ENCODE peak calls at places on chromosome 2, in seven cellular contexts. S, Z, U, M, L, V and A are unnamed samples.

GRCh38 chr2:146837857-146838256 is 1007.0 kb upstream of the ACVR2A start:
- DNase-seq in S (no peak), Z (no peak), U (no peak), M (no peak), L (no peak), V (no peak), A (no peak)

GRCh38 chr2:50575232-50575631 is 456.7 kb downstream of the NRXN1 start:
- DNase-seq in S (no peak), Z (no peak), U (no peak), M (no peak), L (no peak), V (no peak), A (no peak)

GRCh38 chr2:69056071-69056470 is 43.1 kb downstream of the ANTXR1 start:
- DNase-seq in S (no peak), Z (no peak), U (no peak), M (no peak), L (no peak), V (no peak), A (no peak)

GRCh38 chr2:30979822-30980245 is 158.4 kb downstream of the GALNT14 start:
- DNase-seq in S (no peak), Z (peak), U (peak), M (no peak), L (peak), V (no peak), A (no peak)

GRCh38 chr2:230866704-230867561 is 2.2 kb downstream of the ITM2C start:
- DNase-seq in S (peak), Z (peak), U (peak), M (no peak), L (no peak), V (no peak), A (peak)

GRCh38 chr2:106843910-106844250 is 42.1 kb downstream of the ST6GAL2 start:
- DNase-seq in S (peak), Z (peak), U (no peak), M (no peak), L (no peak), V (no peak), A (no peak)

GRCh38 chr2:48479923-48480322 is 50.0 kb upstream of the STON1 start:
- DNase-seq in S (no peak), Z (no peak), U (no peak), M (no peak), L (no peak), V (no peak), A (no peak)

GRCh38 chr2:219042750-219043149 is 1.4 kb upstream of the CFAP65 start:
- DNase-seq in S (no peak), Z (no peak), U (no peak), M (no peak), L (no peak), V (no peak), A (no peak)

GRCh38 chr2:158729873-158730620 is 65.1 kb upstream of the DAPL1 start:
- DNase-seq in S (no peak), Z (no peak), U (no peak), M (no peak), L (peak), V (no peak), A (no peak)

GRCh38 chr2:39516347-39517101 is 79.4 kb upstream of the MAP4K3 start:
- DNase-seq in S (no peak), Z (no peak), U (peak), M (peak), L (no peak), V (peak), A (no peak)

GRCh38 chr2:113124181-113124961 is 3.0 kb upstream of the IL1RN start:
- DNase-seq in S (peak), Z (no peak), U (no peak), M (no peak), L (no peak), V (no peak), A (no peak)

GRCh38 chr2:188399159-188399558 is 107.5 kb downstream of the GULP1 start:
- DNase-seq in S (no peak), Z (no peak), U (no peak), M (no peak), L (no peak), V (no peak), A (no peak)

GRCh38 chr2:188787661-188788044 is 186.5 kb upstream of the COL3A1 start:
- DNase-seq in S (no peak), Z (no peak), U (no peak), M (no peak), L (no peak), V (no peak), A (no peak)

GRCh38 chr2:52465267-52465666 is 1302.3 kb upstream of the CHAC2 start:
- DNase-seq in S (no peak), Z (no peak), U (no peak), M (no peak), L (no peak), V (no peak), A (no peak)

GRCh38 chr2:150876201-150877085 is 385.2 kb downstream of the RBM43 start:
- DNase-seq in S (no peak), Z (no peak), U (no peak), M (no peak), L (no peak), V (no peak), A (no peak)

GRCh38 chr2:1521191-1521877 is 108.1 kb downstream of the TPO start:
- DNase-seq in S (no peak), Z (no peak), U (no peak), M (peak), L (peak), V (no peak), A (no peak)

GRCh38 chr2:3661149-3661660 is 3.2 kb downstream of the ALLC start:
- DNase-seq in S (no peak), Z (no peak), U (no peak), M (no peak), L (no peak), V (no peak), A (no peak)

GRCh38 chr2:158644139-158644538 is 151.0 kb upstream of the DAPL1 start:
- DNase-seq in S (no peak), Z (no peak), U (no peak), M (no peak), L (no peak), V (no peak), A (no peak)

GRCh38 chr2:46187112-46187618 is 110.0 kb upstream of the EPAS1 start:
- DNase-seq in S (peak), Z (peak), U (peak), M (no peak), L (no peak), V (no peak), A (no peak)

GRCh38 chr2:9668686-9669338 is 38.0 kb upstream of the YWHAQ start:
- DNase-seq in S (no peak), Z (no peak), U (peak), M (no peak), L (no peak), V (no peak), A (no peak)

GRCh38 chr2:85890522-85891176 is 1.9 kb upstream of the ST3GAL5 start:
- DNase-seq in S (no peak), Z (no peak), U (no peak), M (no peak), L (no peak), V (no peak), A (no peak)

GRCh38 chr2:233486778-233487552 is 79.6 kb downstream of the USP40 start:
- DNase-seq in S (no peak), Z (no peak), U (no peak), M (no peak), L (peak), V (no peak), A (no peak)

GRCh38 chr2:190338453-190338852 is 4.9 kb upstream of the INPP1 start:
- DNase-seq in S (no peak), Z (no peak), U (no peak), M (no peak), L (no peak), V (no peak), A (no peak)

GRCh38 chr2:90207454-90208058 is 1516.1 kb downstream of the RPIA start:
- DNase-seq in S (peak), Z (no peak), U (no peak), M (no peak), L (no peak), V (no peak), A (no peak)

GRCh38 chr2:182186132-182186735 is 200.6 kb downstream of the PPP1R1C start:
- DNase-seq in S (peak), Z (no peak), U (no peak), M (no peak), L (no peak), V (no peak), A (no peak)

GRCh38 chr2:205786976-205787375 is 104.7 kb downstream of the NRP2 start:
- DNase-seq in S (no peak), Z (no peak), U (no peak), M (no peak), L (no peak), V (no peak), A (no peak)

GRCh38 chr2:105042189-105042588 is 4.3 kb downstream of the MRPS9 start:
- DNase-seq in S (peak), Z (peak), U (no peak), M (no peak), L (no peak), V (no peak), A (no peak)

GRCh38 chr2:140597836-140598235 is 1533.0 kb downstream of the LRP1B start:
- DNase-seq in S (no peak), Z (no peak), U (no peak), M (no peak), L (no peak), V (no peak), A (no peak)
- TF ChIP-seq CTCF in S (no peak), Z (no peak), U (no peak), M (no peak), L (no peak), V (no peak), A (no peak)

GRCh38 chr2:54416938-54417337 is 39.2 kb upstream of the SPTBN1 start:
- DNase-seq in S (no peak), Z (no peak), U (no peak), M (no peak), L (no peak), V (no peak), A (no peak)

GRCh38 chr2:54419386-54419785 is 36.7 kb upstream of the SPTBN1 start:
- DNase-seq in S (no peak), Z (no peak), U (no peak), M (no peak), L (no peak), V (no peak), A (no peak)

GRCh38 chr2:54419855-54420550 is 36.1 kb upstream of the SPTBN1 start:
- DNase-seq in S (no peak), Z (no peak), U (no peak), M (no peak), L (no peak), V (no peak), A (no peak)

GRCh38 chr2:54416166-54416798 is 39.8 kb upstream of the SPTBN1 start:
- DNase-seq in S (no peak), Z (peak), U (peak), M (peak), L (peak), V (no peak), A (no peak)

GRCh38 chr2:54417577-54417976 is 38.5 kb upstream of the SPTBN1 start:
- DNase-seq in S (no peak), Z (no peak), U (no peak), M (no peak), L (no peak), V (no peak), A (no peak)
- H3K27ac ChIP-seq in S (no peak), Z (peak), U (no peak), M (peak), L (no peak), V (peak), A (no peak)

GRCh38 chr2:167550448-167550847 is 662.2 kb downstream of the XIRP2 start:
- DNase-seq in S (peak), Z (no peak), U (no peak), M (no peak), L (no peak), V (no peak), A (no peak)
- TF ChIP-seq CTCF in S (peak), Z (no peak), U (peak), M (peak), L (peak), V (peak), A (no peak)

DNA sequence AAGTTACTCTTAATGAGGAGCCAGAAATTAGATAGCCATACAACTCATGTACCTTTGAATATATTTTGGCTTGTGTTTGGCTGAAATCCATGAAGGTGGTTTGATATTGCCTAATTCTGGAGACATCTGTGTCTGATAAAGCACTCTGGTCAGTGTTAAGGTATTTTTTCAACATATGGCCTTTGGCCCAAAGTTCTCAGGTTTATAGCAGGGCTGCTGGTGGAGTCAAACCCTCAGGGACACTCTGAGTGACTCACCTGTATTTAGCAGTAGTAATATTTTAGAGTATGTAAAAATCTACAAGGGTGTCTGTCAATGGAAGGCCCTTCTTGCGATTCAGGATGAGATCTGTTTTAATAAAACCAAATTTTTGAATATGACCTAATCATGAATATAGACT is 666.5 kb downstream of the SLC4A3 start:
- DNase-seq in S (no peak), Z (no peak), U (no peak), M (no peak), L (no peak), V (no peak), A (no peak)
- H3K27ac ChIP-seq in S (no peak), Z (no peak), U (no peak), M (no peak), L (no peak), V (no peak), A (no peak)

GRCh38 chr2:11876889-11877288 is 130.5 kb downstream of the LPIN1 start:
- DNase-seq in S (no peak), Z (no peak), U (no peak), M (no peak), L (no peak), V (no peak), A (no peak)
- TF ChIP-seq CTCF in S (no peak), Z (no peak), U (no peak), M (no peak), L (no peak), V (no peak), A (no peak)